ENCODE peak calls at places on chromosomes 16 and 17, in five cellular contexts. G, C, A, R and L are unnamed samples.

GRCh38 chr17:83155128-83156081 is 76.0 kb downstream of the METRNL start:
- DNase-seq in G (peak; percentile 21), C (no peak), A (peak; percentile 95), R (no peak), L (no peak)

GRCh38 chr17:30809867-30810266 is 14.6 kb downstream of the CRLF3 start:
- DNase-seq in G (no peak), C (no peak), A (no peak), R (no peak), L (no peak)

GRCh38 chr16:89902980-89903379 is 15.7 kb upstream of the MC1R start:
- DNase-seq in G (no peak), C (no peak), A (no peak), R (no peak), L (no peak)

GRCh38 chr17:56136316-56136715 is 17.0 kb upstream of the ANKFN1 start:
- DNase-seq in G (no peak), C (no peak), A (no peak), R (no peak), L (no peak)

GRCh38 chr17:76811028-76811427 is 57.2 kb upstream of the MGAT5B start:
- DNase-seq in G (no peak), C (no peak), A (no peak), R (no peak), L (no peak)

GRCh38 chr17:33945641-33946546 is 309.2 kb upstream of the CCL2 start:
- DNase-seq in G (no peak), C (no peak), A (no peak), R (no peak), L (no peak)

GRCh38 chr16:10497132-10498088 is 83.0 kb downstream of the EMP2 start:
- DNase-seq in G (no peak), C (no peak), A (no peak), R (no peak), L (no peak)

GRCh38 chr16:80056334-80056733 is 455.8 kb upstream of the MAF start:
- DNase-seq in G (no peak), C (no peak), A (no peak), R (no peak), L (no peak)

GRCh38 chr17:32256012-32256694 is 9.5 kb upstream of the RHBDL3 start:
- DNase-seq in G (no peak), C (no peak), A (no peak), R (no peak), L (no peak)

GRCh38 chr17:8366231-8366630 is 10.3 kb downstream of the KRABD2 start:
- DNase-seq in G (no peak), C (no peak), A (peak; percentile 75), R (no peak), L (no peak)

GRCh38 chr16:57165483-57165882 is 20.4 kb downstream of the PSME3IP1 start:
- DNase-seq in G (no peak), C (no peak), A (no peak), R (no peak), L (no peak)

GRCh38 chr16:50665128-50665878 is 15.8 kb downstream of the SNX20 start:
- DNase-seq in G (peak; percentile 80), C (peak; percentile 83), A (peak; percentile 81), R (peak; percentile 23), L (peak; percentile 86)

GRCh38 chr17:70098030-70098429 is 23.0 kb downstream of the KCNJ16 start:
- DNase-seq in G (no peak), C (no peak), A (no peak), R (no peak), L (no peak)